ENCODE peak calls at places on chromosomes 4 and X, in five cellular contexts. M is SK-N-SH, O is HepG2, Q is neural progenitor cell, Y is mesendoderm. S is an unnamed sample.

GRCh38 chrX:105636667-105637066 is 185.7 kb upstream of the NRK start:
- DNase-seq in M (no peak), O (no peak), Q (no peak), Y (peak), S (no peak)

GRCh38 chr4:110361921-110362320 is 114.0 kb upstream of the ENPEP start:
- DNase-seq in M (no peak), O (no peak), Q (no peak), Y (peak), S (no peak)

GRCh38 chrX:7926501-7926900 is 712 bp downstream of the PNPLA4 start:
- DNase-seq in M (no peak), O (no peak), Q (no peak), Y (no peak), S (no peak)

GRCh38 chrX:920234-920799 is 289.7 kb downstream of the SHOX start:
- DNase-seq in M (no peak), O (no peak), Q (no peak), Y (no peak), S (no peak)

GRCh38 chrX:39675619-39676018 is 422.1 kb downstream of the BCOR start:
- DNase-seq in M (no peak), O (no peak), Q (no peak), Y (no peak), S (no peak)

GRCh38 chrX:39654183-39654925 is 443.4 kb downstream of the BCOR start:
- DNase-seq in M (peak), O (no peak), Q (peak), Y (no peak), S (no peak)

GRCh38 chr4:82496349-82496748 is 65.4 kb downstream of the TMEM150C start:
- DNase-seq in M (no peak), O (no peak), Q (no peak), Y (no peak), S (no peak)

GRCh38 chr4:93710101-93710846 is 118.3 kb upstream of the ATOH1 start:
- DNase-seq in M (peak), O (peak), Q (peak), Y (peak), S (no peak)

GRCh38 chr4:150664935-150665334 is 83.0 kb downstream of the MAB21L2 start:
- DNase-seq in M (no peak), O (peak), Q (no peak), Y (peak), S (no peak)

GRCh38 chrX:152902502-152902820 is 4.6 kb downstream of the ZNF185 start:
- DNase-seq in M (no peak), O (no peak), Q (no peak), Y (no peak), S (no peak)

GRCh38 chr4:153204247-153205027 is at the start of gene TRIM2:
- DNase-seq in M (no peak), O (peak), Q (peak), Y (peak), S (peak)

GRCh38 chr4:176340871-176341685 is 21.3 kb downstream of the SPCS3 start:
- DNase-seq in M (peak), O (peak), Q (peak), Y (peak), S (peak)

GRCh38 chr4:13088726-13089658 is 395.1 kb downstream of the RAB28 start:
- DNase-seq in M (no peak), O (no peak), Q (no peak), Y (no peak), S (no peak)

GRCh38 chrX:25016938-25017598 is 1.3 kb upstream of the ARX start:
- DNase-seq in M (no peak), O (no peak), Q (peak), Y (peak), S (no peak)

GRCh38 chr4:78464265-78464664 is 87.3 kb upstream of the ANXA3 start:
- DNase-seq in M (no peak), O (no peak), Q (no peak), Y (no peak), S (no peak)

GRCh38 chr4:78454016-78454415 is 97.6 kb upstream of the ANXA3 start:
- DNase-seq in M (no peak), O (no peak), Q (no peak), Y (no peak), S (no peak)

GRCh38 chr4:78457751-78458150 is 93.8 kb upstream of the ANXA3 start:
- DNase-seq in M (no peak), O (no peak), Q (no peak), Y (no peak), S (no peak)

GRCh38 chr4:78460368-78460767 is 91.2 kb upstream of the ANXA3 start:
- DNase-seq in M (no peak), O (no peak), Q (no peak), Y (no peak), S (no peak)

GRCh38 chr4:78459327-78459726 is 92.2 kb upstream of the ANXA3 start:
- DNase-seq in M (no peak), O (no peak), Q (no peak), Y (no peak), S (no peak)
- H3K4me3 ChIP-seq in M (no peak), O (no peak), Q (no peak), Y (no peak), S (no peak)

DNA sequence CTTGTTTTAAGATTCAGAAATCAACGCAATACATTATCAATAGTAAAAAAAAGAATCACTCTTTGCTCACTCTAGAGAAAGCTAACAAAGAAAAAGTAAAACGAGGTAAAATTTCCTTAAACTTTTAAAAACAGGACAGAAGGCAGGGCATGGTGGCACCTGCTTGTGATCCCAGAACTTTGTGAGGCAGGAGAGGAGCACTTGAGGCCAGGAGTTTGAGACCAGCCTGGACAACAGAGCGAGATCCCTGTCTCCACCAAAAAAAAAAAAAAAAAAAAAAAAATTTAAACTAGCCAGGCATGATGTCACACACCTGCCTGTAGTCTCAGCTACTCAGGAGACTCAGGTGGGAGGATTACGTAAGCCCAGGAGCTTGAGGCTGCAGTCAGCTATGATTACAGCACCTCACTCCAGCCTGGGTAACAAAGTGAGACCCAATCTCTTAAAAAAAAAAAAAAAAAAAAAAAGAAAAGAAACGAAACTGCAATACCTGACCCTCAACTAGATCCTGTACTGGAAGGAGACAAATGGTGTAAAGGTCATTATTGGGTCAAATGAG is 3.5 kb downstream of the CCNI start:
- DNase-seq in M (no peak), O (peak), Q (no peak), Y (peak), S (no peak)
- H3K9ac ChIP-seq in M (no peak), O (no peak), Q (no peak), Y (no peak), S (no peak)

GRCh38 chr4:186845137-186845842 is 121.6 kb upstream of the FAT1 start:
- DNase-seq in M (no peak), O (peak), Q (no peak), Y (peak), S (no peak)
- H3K4me3 ChIP-seq in M (peak), O (no peak), Q (no peak), Y (no peak), S (no peak)

GRCh38 chr4:78662661-78663060 is 111.1 kb downstream of the ANXA3 start:
- DNase-seq in M (no peak), O (no peak), Q (no peak), Y (no peak), S (no peak)
- H3K9ac ChIP-seq in M (no peak), O (no peak), Q (no peak), Y (no peak), S (no peak)

DNA sequence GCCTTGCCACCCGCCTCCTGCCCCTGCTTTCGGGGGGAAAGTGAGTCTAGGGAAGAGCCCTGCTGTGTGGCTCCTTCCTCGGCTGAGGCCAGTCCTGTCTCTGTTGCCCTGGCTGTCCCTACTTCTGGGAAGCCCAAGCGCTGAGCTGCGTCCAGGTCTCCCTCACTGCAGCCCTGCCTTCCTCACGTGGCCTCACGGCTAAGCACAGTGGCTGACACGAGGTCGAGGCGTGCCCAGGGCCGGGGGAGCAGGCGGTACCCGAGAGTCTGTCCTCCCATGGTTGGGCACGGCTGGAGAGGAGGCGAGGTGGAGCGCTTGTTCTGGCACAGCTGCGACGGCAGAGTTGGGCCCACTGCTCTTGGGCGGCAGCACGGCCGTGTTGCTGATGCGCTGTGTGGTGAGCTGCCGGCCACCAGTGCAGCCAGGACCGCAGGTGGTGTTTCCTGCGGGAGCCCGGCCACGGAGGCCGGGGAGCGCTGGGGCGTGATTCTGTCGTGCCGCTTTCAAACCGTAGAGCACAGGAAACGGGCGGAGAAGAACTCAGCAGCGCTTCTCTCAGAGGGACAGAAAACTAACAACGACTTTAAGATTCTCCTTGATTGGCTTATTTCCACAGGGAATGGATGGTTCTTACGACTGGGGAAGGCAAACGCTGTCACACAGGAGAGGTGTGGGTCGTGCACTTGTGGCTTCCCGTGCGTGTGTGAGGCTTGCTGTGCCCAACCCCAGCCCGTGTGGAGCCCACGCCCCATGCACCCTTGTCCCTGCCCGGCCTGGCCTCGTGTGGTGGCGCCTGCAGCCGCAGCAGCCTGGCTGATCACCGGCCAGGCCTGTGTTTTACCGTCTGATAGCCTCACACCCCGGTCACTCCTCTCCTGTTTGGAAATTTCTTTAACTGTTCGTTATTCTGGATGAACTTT is 21.4 kb downstream of the MAEA start:
- DNase-seq in M (no peak), O (no peak), Q (no peak), Y (no peak), S (no peak)
- H3K4me3 ChIP-seq in M (no peak), O (no peak), Q (no peak), Y (no peak), S (no peak)